ENCODE peak calls at places on chromosomes 2 and 18, in five cellular contexts. H is H9, C is mesenchymal stem cell, W is H1, V is trophoblast cell. L is an unnamed sample.

GRCh38 chr18:23668731-23669130 is 6.0 kb upstream of the ANKRD29 start:
- DNase-seq in H (peak; percentile 62), C (no peak), W (no peak), V (no peak), L (no peak)

GRCh38 chr2:28431741-28432140 is 39.1 kb downstream of the FOSL2 start:
- DNase-seq in H (no peak), C (no peak), W (no peak), V (no peak), L (no peak)

GRCh38 chr18:2955966-2956521 is 56.9 kb downstream of the LPIN2 start:
- DNase-seq in H (no peak), C (no peak), W (no peak), V (peak; percentile 40), L (no peak)

GRCh38 chr2:198499539-198499938 is 695.1 kb downstream of the PLCL1 start:
- DNase-seq in H (no peak), C (no peak), W (no peak), V (no peak), L (no peak)

GRCh38 chr2:11203480-11203879 is 48.2 kb downstream of the SLC66A3 start:
- DNase-seq in H (no peak), C (peak; percentile 89), W (no peak), V (peak; percentile 26), L (no peak)

GRCh38 chr18:47877892-47878291 is 52.6 kb downstream of the SMAD2 start:
- DNase-seq in H (no peak), C (no peak), W (no peak), V (peak; percentile 79), L (no peak)

GRCh38 chr2:33599175-33599942 is at the start of gene FAM98A:
- DNase-seq in H (peak; percentile 98), C (peak; percentile 99), W (peak; percentile 96), V (peak; percentile 100), L (peak; percentile 97)

GRCh38 chr2:26976242-26976641 is 5.8 kb downstream of the MAPRE3 start:
- DNase-seq in H (no peak), C (no peak), W (no peak), V (no peak), L (no peak)

GRCh38 chr2:229761663-229762062 is 47.3 kb upstream of the DNER start:
- DNase-seq in H (no peak), C (no peak), W (no peak), V (no peak), L (no peak)

GRCh38 chr2:229768235-229768634 is 53.9 kb upstream of the DNER start:
- DNase-seq in H (no peak), C (no peak), W (no peak), V (no peak), L (no peak)

DNA sequence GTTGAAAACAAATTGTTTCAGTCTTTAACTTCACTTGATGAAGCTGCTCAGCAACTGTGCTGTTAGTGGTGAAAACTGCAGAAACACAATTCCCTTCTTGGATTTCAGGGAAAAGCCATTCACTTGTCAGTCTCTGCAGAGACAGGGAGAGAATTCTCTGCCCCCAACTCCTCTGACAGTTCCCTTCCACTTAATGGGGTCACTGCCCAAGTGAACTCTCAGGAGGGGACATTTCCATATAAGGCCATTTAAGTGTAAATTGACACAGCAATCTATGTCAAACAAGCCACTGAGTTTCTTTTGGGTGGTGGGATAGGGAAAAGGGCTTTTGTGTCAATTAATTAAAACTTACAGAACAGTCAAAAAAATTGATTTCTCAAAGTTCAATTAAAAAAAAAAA is 51.4 kb upstream of the DNER start:
- DNase-seq in H (no peak), C (no peak), W (no peak), V (no peak), L (no peak)
- H2BK12ac ChIP-seq in H (no peak overlapping the region), C (no peak overlapping the region), W (no peak overlapping the region), V (no peak overlapping the region), L (no peak overlapping the region)

DNA sequence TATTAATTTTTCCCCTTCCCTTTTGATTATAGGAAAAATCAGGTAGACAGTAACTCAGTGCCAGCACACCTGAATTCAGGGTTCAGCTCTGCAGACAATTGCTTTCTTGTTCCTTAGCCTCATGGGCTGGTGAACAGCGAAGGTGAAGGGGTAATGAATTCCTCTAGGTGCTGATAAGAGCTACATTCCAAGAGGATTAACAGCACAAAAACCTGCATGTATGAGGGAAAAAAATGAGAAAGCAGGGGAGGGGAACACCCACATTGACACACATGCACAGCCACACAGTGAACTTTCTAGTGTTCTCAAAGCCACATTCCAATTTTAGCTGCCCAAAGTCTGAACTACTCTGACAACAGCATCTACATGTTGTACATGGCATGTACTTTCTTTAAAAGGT is 46.1 kb downstream of the SPATS2L start:
- DNase-seq in H (no peak), C (peak; percentile 60), W (no peak), V (peak; percentile 89), L (peak; percentile 30)
- H3K4me1 ChIP-seq in H (peaks cover 27% of the 10 kb centered on the region), C (peaks cover 5% of the 10 kb centered on the region), W (peaks cover 12% of the 10 kb centered on the region), V (peaks cover 35% of the 10 kb centered on the region), L (peaks cover 32% of the 10 kb centered on the region)

GRCh38 chr2:240702640-240703011 is 11.0 kb downstream of the AQP12A start:
- DNase-seq in H (no peak), C (no peak), W (no peak), V (no peak), L (no peak)
- H2BK12ac ChIP-seq in H (no peak overlapping the region), C (no peak overlapping the region), W (no peak overlapping the region), V (no peak overlapping the region), L (no peak overlapping the region)

GRCh38 chr2:169849710-169850109 is 22.5 kb downstream of the UBR3 start:
- DNase-seq in H (no peak), C (no peak), W (no peak), V (no peak), L (no peak)
- H3K4me1 ChIP-seq in H (no peaks in the 10 kb centered on the region), C (no peaks in the 10 kb centered on the region), W (no peaks in the 10 kb centered on the region), V (no peaks in the 10 kb centered on the region), L (no peaks in the 10 kb centered on the region)

GRCh38 chr2:47222813-47223564 is 67.9 kb upstream of the STPG4 start:
- DNase-seq in H (no peak), C (no peak), W (no peak), V (peak; percentile 53), L (no peak)
- H2BK12ac ChIP-seq in H (no peak overlapping the region), C (peak overlapping the region; percentile 74), W (no peak overlapping the region), V (no peak overlapping the region), L (no peak overlapping the region)

DNA sequence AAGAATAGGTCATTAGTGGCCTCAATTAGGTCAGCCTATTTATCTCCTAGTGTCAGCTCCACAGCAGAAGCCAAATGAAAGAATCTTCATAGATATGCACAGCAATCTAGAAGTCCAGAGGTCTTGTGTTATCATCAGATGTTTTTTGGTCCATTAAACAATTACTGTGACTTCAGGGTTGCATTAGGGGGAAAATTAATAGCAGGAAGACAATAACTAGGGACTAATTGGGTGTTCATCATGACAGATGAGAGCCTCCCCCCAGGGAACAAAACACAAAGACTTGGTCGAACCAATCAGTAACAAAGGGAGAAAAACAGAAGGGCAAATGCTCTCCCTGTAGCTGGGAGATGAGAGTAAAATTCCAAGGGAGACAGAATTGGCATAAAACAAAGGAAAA is 264.7 kb downstream of the PTH2R start:
- DNase-seq in H (no peak), C (no peak), W (no peak), V (no peak), L (peak; percentile 17)
- H3K4me1 ChIP-seq in H (peaks cover 3% of the 10 kb centered on the region), C (no peaks in the 10 kb centered on the region), W (no peaks in the 10 kb centered on the region), V (no peaks in the 10 kb centered on the region), L (no peaks in the 10 kb centered on the region)

GRCh38 chr2:168632733-168633132 is 169.7 kb upstream of the NOSTRIN start:
- DNase-seq in H (no peak), C (peak; percentile 89), W (no peak), V (no peak), L (no peak)
- H2BK12ac ChIP-seq in H (no peak overlapping the region), C (peak overlapping the region; percentile 69), W (no peak overlapping the region), V (no peak overlapping the region), L (no peak overlapping the region)